ENCODE peak calls at places on chromosomes 4 and X, in ten cellular contexts. U is NCI-H2081; O is GM04503; E is stimulated activated CD4-positive, alpha-beta T cell treated with anti-CD3 and anti-CD28 coated beads, Interleukin-1b, Interleukin-23, amount 100 ng/mL, for 4 hours; G is OCI-LY7; I is A549; B is mesenteric fat pad; J is aorta; M is body of pancreas; A is tibial nerve. Y is an unnamed sample.

GRCh38 chrX:42684062-42684461 is 93.9 kb downstream of the PPP1R2C start:
- DNase-seq in A (no peak), I (no peak), G (no peak), J (no peak), M (no peak), E (no peak), O (no peak), B (no peak), U (no peak), Y (no peak)

GRCh38 chr4:54568184-54568583 is 89.6 kb upstream of the KIT start:
- DNase-seq in M (no peak), J (no peak), O (peak; percentile 88), B (no peak), U (no peak), E (no peak), G (no peak), I (no peak), A (no peak), Y (no peak)

GRCh38 chrX:5265324-5265723 is 963.3 kb downstream of the NLGN4X start:
- DNase-seq in E (no peak), A (no peak), O (no peak), J (no peak), G (no peak), U (no peak), B (no peak), M (no peak), I (no peak), Y (no peak)

GRCh38 chr4:66501986-66502385 is 831.7 kb upstream of the EPHA5 start:
- DNase-seq in A (no peak), B (no peak), M (no peak), U (no peak), I (no peak), O (no peak), J (no peak), G (no peak), E (no peak), Y (no peak)

GRCh38 chr4:74386159-74386558 is 21.2 kb downstream of the EREG start:
- DNase-seq in B (no peak), A (no peak), E (no peak), U (no peak), I (no peak), O (no peak), G (no peak), M (no peak), J (no peak), Y (no peak)

GRCh38 chrX:107894038-107894437 is 68.4 kb downstream of the MID2 start:
- DNase-seq in A (no peak), G (peak; percentile 65), E (no peak), J (no peak), U (peak; percentile 61), I (peak; percentile 35), B (no peak), O (no peak), M (no peak), Y (peak; percentile 67)

GRCh38 chrX:2967998-2968909 is 38.1 kb upstream of the ARSH start:
- DNase-seq in I (no peak), O (peak; percentile 20), G (no peak), A (peak; percentile 17), E (peak; percentile 1), M (peak; percentile 20), U (no peak), B (no peak), J (no peak), Y (no peak)

GRCh38 chrX:2837961-2838360 is 9.2 kb downstream of the GYG2 start:
- DNase-seq in B (no peak), A (no peak), O (no peak), G (no peak), U (no peak), E (no peak), I (no peak), M (no peak), J (no peak), Y (no peak)

GRCh38 chrX:49137492-49137891 is 14.0 kb upstream of the GPKOW start:
- DNase-seq in B (no peak), J (peak; percentile 19), I (no peak), O (no peak), G (no peak), M (no peak), A (no peak), U (no peak), E (no peak), Y (no peak)

GRCh38 chr4:163525982-163526381 is 31.5 kb downstream of the TMA16 start:
- DNase-seq in J (no peak), M (no peak), O (no peak), G (no peak), U (no peak), I (no peak), B (no peak), E (no peak), A (no peak), Y (no peak)

GRCh38 chrX:114344756-114345155 is 239.1 kb upstream of the HTR2C start:
- DNase-seq in M (no peak), I (peak; percentile 1), A (no peak), G (peak; percentile 27), U (peak; percentile 31), B (no peak), O (peak; percentile 1), J (no peak), E (no peak), Y (peak; percentile 2)

GRCh38 chr4:129043523-129043922 is 49.8 kb downstream of the SCLT1 start:
- DNase-seq in B (no peak), E (no peak), U (peak; percentile 4), A (no peak), I (no peak), J (no peak), G (no peak), M (no peak), O (peak; percentile 10), Y (peak; percentile 16)

GRCh38 chr4:107115185-107115847 is 79.2 kb upstream of the DKK2 start:
- DNase-seq in E (no peak), I (no peak), A (no peak), M (no peak), J (no peak), B (no peak), O (no peak), G (no peak), U (peak; percentile 45), Y (no peak)

GRCh38 chr4:19883841-19884240 is 367.9 kb upstream of the SLIT2 start:
- DNase-seq in B (no peak), O (no peak), J (no peak), M (no peak), E (no peak), I (no peak), G (no peak), U (no peak), A (no peak), Y (no peak)

GRCh38 chr4:77599378-77599777 is 6.2 kb upstream of the CXCL13 start:
- DNase-seq in O (no peak), A (no peak), I (peak; percentile 15), M (peak; percentile 53), J (no peak), B (no peak), E (no peak), U (no peak), G (peak; percentile 28), Y (peak; percentile 13)

GRCh38 chr4:123405212-123405856 is 8.7 kb downstream of the SPRY1 start:
- DNase-seq in E (no peak), J (no peak), G (no peak), A (no peak), U (no peak), I (no peak), B (no peak), M (no peak), O (no peak), Y (no peak)

GRCh38 chr4:2266181-2266580 is 4.3 kb upstream of the MXD4 start:
- DNase-seq in A (peak; percentile 38), I (no peak), U (no peak), G (no peak), J (peak; percentile 89), E (no peak), B (no peak), O (no peak), M (peak; percentile 61), Y (peak; percentile 37)

GRCh38 chr4:73619351-73619750 is 885 bp downstream of the RASSF6 start:
- DNase-seq in A (no peak), U (no peak), B (no peak), G (peak; percentile 70), O (no peak), I (no peak), E (no peak), M (no peak), J (no peak), Y (no peak)

GRCh38 chr4:3871181-3871852 is 105.1 kb downstream of the ADRA2C start:
- DNase-seq in O (no peak), A (no peak), I (no peak), E (no peak), J (peak; percentile 74), G (no peak), M (peak; percentile 30), B (no peak), U (peak; percentile 7), Y (no peak)

GRCh38 chr4:83417566-83417965 is 38.1 kb downstream of the HELQ start:
- DNase-seq in B (no peak), O (no peak), I (no peak), M (no peak), G (no peak), A (no peak), U (no peak), J (no peak), E (no peak), Y (no peak)